ENCODE peak calls at places on chromosomes 7 and 10, in seven cellular contexts. M is HEK293T, L is pancreas, P is NCI-H1105 treated with DMSO at 0.1 percent for 48 hours, Y is GM18507, G is LHCN-M2, H is GOT3. Z is an unnamed sample.

GRCh38 chr10:99374972-99375371 is 45.8 kb downstream of the CNNM1 start:
- DNase-seq in Y (no peak), P (no peak), H (no peak), G (no peak), L (no peak), M (no peak), Z (no peak)

GRCh38 chr7:98745722-98746318 is 124.0 kb downstream of the TMEM130 start:
- DNase-seq in P (peak), L (peak), M (peak), G (peak), H (peak), Y (peak), Z (peak)

GRCh38 chr10:70120417-70120816 is 12.2 kb downstream of the AIFM2 start:
- DNase-seq in G (no peak), Y (no peak), H (no peak), P (no peak), M (no peak), L (no peak), Z (no peak)

GRCh38 chr7:90923576-90923975 is 327.5 kb downstream of the CDK14 start:
- DNase-seq in G (no peak), H (no peak), L (no peak), Y (no peak), P (no peak), M (no peak), Z (no peak)

GRCh38 chr10:77230194-77230593 is 407.4 kb downstream of the KCNMA1 start:
- DNase-seq in P (no peak), Y (no peak), L (no peak), H (no peak), G (peak), M (no peak), Z (no peak)

GRCh38 chr10:3754727-3755439 is 30.1 kb downstream of the KLF6 start:
- DNase-seq in G (peak), M (no peak), Y (no peak), L (no peak), H (no peak), P (no peak), Z (no peak)

GRCh38 chr10:105328441-105328840 is 687.4 kb downstream of the SORCS3 start:
- DNase-seq in H (no peak), L (no peak), G (no peak), M (no peak), P (peak), Y (no peak), Z (peak)

GRCh38 chr7:77258014-77258413 is 58.4 kb upstream of the FGL2 start:
- DNase-seq in P (peak), G (peak), M (no peak), Y (no peak), H (no peak), L (no peak), Z (no peak)

GRCh38 chr7:68408873-68409272 is 1189.4 kb upstream of the AUTS2 start:
- DNase-seq in M (no peak), H (no peak), L (no peak), P (no peak), G (no peak), Y (no peak), Z (no peak)

GRCh38 chr10:71334228-71334791 is 15.3 kb downstream of the SLC29A3 start:
- DNase-seq in G (no peak), L (no peak), H (no peak), Y (no peak), P (no peak), M (no peak), Z (no peak)

GRCh38 chr10:78829570-78829969 is 239.2 kb upstream of the ZMIZ1 start:
- DNase-seq in M (no peak), G (no peak), Y (no peak), H (no peak), P (no peak), L (no peak), Z (no peak)

GRCh38 chr10:30553018-30553624 is 76.4 kb downstream of the LYZL2 start:
- DNase-seq in L (no peak), G (no peak), P (no peak), Y (no peak), H (no peak), M (no peak), Z (no peak)

GRCh38 chr7:39417642-39418041 is 148.6 kb upstream of the YAE1 start:
- DNase-seq in L (no peak), P (no peak), Y (no peak), M (no peak), H (no peak), G (no peak), Z (no peak)

GRCh38 chr10:48384699-48384982 is 78.2 kb downstream of the MAPK8 start:
- DNase-seq in M (no peak), L (no peak), Y (no peak), P (no peak), H (no peak), G (no peak), Z (no peak)

GRCh38 chr10:87740232-87740631 is 77.8 kb downstream of the ATAD1 start:
- DNase-seq in L (no peak), P (no peak), M (no peak), H (no peak), G (peak), Y (no peak), Z (no peak)

GRCh38 chr10:82288461-82288881 is 413.5 kb downstream of the NRG3 start:
- DNase-seq in Y (no peak), M (no peak), L (no peak), P (no peak), G (no peak), H (no peak), Z (no peak)

GRCh38 chr7:14759785-14760184 is 142.8 kb downstream of the DGKB start:
- DNase-seq in Y (no peak), M (no peak), L (no peak), P (no peak), H (no peak), G (peak), Z (no peak)

GRCh38 chr7:94761451-94761850 is 105.5 kb upstream of the SGCE start:
- DNase-seq in H (no peak), P (no peak), G (no peak), L (no peak), M (no peak), Y (no peak), Z (no peak)

GRCh38 chr10:71605263-71605962 is 114.2 kb downstream of the C10orf105 start:
- DNase-seq in L (no peak), G (no peak), M (no peak), Y (no peak), H (no peak), P (no peak), Z (no peak)

GRCh38 chr10:98403812-98404504 is 11.0 kb downstream of the PYROXD2 start:
- DNase-seq in P (no peak), L (no peak), H (no peak), Y (no peak), M (no peak), G (peak), Z (no peak)

GRCh38 chr7:135857519-135858274 is 109.1 kb upstream of the FAM180A start:
- DNase-seq in Y (no peak), H (no peak), P (no peak), G (no peak), M (no peak), L (no peak), Z (no peak)

GRCh38 chr7:69791739-69792138 is 193.5 kb downstream of the AUTS2 start:
- DNase-seq in M (no peak), P (no peak), G (no peak), H (no peak), L (no peak), Y (no peak), Z (no peak)

GRCh38 chr10:124225468-124226270 is 132.3 kb upstream of the CHST15 start:
- DNase-seq in G (no peak), Y (no peak), M (no peak), L (no peak), H (no peak), P (no peak), Z (no peak)

GRCh38 chr10:43206391-43207235 is 60.3 kb downstream of the RASGEF1A start:
- DNase-seq in L (peak), P (no peak), G (no peak), H (no peak), M (no peak), Y (no peak), Z (no peak)

GRCh38 chr10:5890519-5890878 is 456 bp downstream of the FBH1 start:
- DNase-seq in H (no peak), M (peak), P (no peak), G (peak), L (peak), Y (no peak), Z (no peak)

GRCh38 chr10:86282664-86283465 is 83.7 kb downstream of the GRID1 start:
- DNase-seq in Y (no peak), L (peak), G (no peak), H (no peak), M (no peak), P (no peak), Z (no peak)

GRCh38 chr7:79453558-79454324 is at the start of gene MAGI2:
- DNase-seq in H (peak), P (no peak), Y (no peak), L (peak), G (peak), M (peak), Z (no peak)

GRCh38 chr7:91034459-91035368 is 229.5 kb upstream of the FZD1 start:
- DNase-seq in L (peak), G (peak), H (no peak), Y (peak), M (peak), P (peak), Z (peak)

GRCh38 chr7:74615933-74616780 is 41.4 kb upstream of the GTF2I start:
- DNase-seq in L (no peak), H (no peak), G (no peak), P (no peak), Y (no peak), M (no peak), Z (no peak)

GRCh38 chr7:32892521-32893224 is 1.1 kb upstream of the KBTBD2 start:
- DNase-seq in P (peak), H (no peak), L (peak), M (peak), Y (no peak), G (peak), Z (peak)

GRCh38 chr7:29116361-29116760 is 30.0 kb downstream of the CPVL start:
- DNase-seq in M (no peak), H (no peak), Y (no peak), G (no peak), L (no peak), P (no peak), Z (no peak)

GRCh38 chr7:51219261-51219988 is 97.2 kb downstream of the COBL start:
- DNase-seq in H (no peak), M (no peak), L (no peak), Y (no peak), G (no peak), P (no peak), Z (no peak)

GRCh38 chr10:69641261-69641980 is 11.4 kb downstream of the FAM241B start:
- DNase-seq in Y (no peak), H (no peak), P (no peak), M (no peak), G (peak), L (no peak), Z (no peak)

GRCh38 chr7:2564970-2565546 is 6.3 kb downstream of the IQCE start:
- DNase-seq in M (no peak), G (no peak), P (no peak), L (no peak), H (no peak), Y (no peak), Z (no peak)

GRCh38 chr7:86116-86515 is 106.3 kb upstream of the FAM20C start:
- DNase-seq in G (no peak), P (no peak), L (no peak), H (no peak), Y (no peak), M (no peak), Z (no peak)

GRCh38 chr10:78970261-78970660 is 98.5 kb upstream of the ZMIZ1 start:
- DNase-seq in G (no peak), L (no peak), Y (no peak), M (no peak), H (no peak), P (no peak), Z (no peak)